ENCODE peak calls at places on chromosomes 3 and 15, in six cellular contexts. One of them, this sample, is unnamed.

GRCh38 chr3:64010199-64010598 is 13.1 kb downstream of the PSMD6 start:
- DNase-seq in spleen: no peak
- DNase-seq in A549: no peak
- DNase-seq in uterus: no peak
- DNase-seq in K562: no peak
- DNase-seq in NB4: no peak
- DNase-seq in this sample: no peak

GRCh38 chr3:79491029-79491634 is 276.7 kb downstream of the ROBO1 start:
- DNase-seq in spleen: no peak
- DNase-seq in A549: no peak
- DNase-seq in uterus: no peak
- DNase-seq in K562: no peak
- DNase-seq in NB4: no peak
- DNase-seq in this sample: no peak

GRCh38 chr3:1118074-1118473 is 25.2 kb downstream of the CNTN6 start:
- DNase-seq in spleen: no peak
- DNase-seq in A549: no peak
- DNase-seq in uterus: no peak
- DNase-seq in K562: no peak
- DNase-seq in NB4: no peak
- DNase-seq in this sample: no peak

GRCh38 chr15:60583946-60584345 is 105.0 kb upstream of the ICE2 start:
- DNase-seq in spleen: no peak
- DNase-seq in A549: no peak
- DNase-seq in uterus: no peak
- DNase-seq in K562: no peak
- DNase-seq in NB4: no peak
- DNase-seq in this sample: no peak

GRCh38 chr3:43923101-43923979 is 232.6 kb downstream of the ABHD5 start:
- DNase-seq in spleen: no peak
- DNase-seq in A549: no peak
- DNase-seq in uterus: no peak
- DNase-seq in K562: no peak
- DNase-seq in NB4: no peak
- DNase-seq in this sample: no peak

GRCh38 chr3:39910828-39911464 is 101.5 kb downstream of the MYRIP start:
- DNase-seq in spleen: no peak
- DNase-seq in A549: no peak
- DNase-seq in uterus: no peak
- DNase-seq in K562: no peak
- DNase-seq in NB4: no peak
- DNase-seq in this sample: no peak

GRCh38 chr15:40891810-40892448 is 2.3 kb upstream of the VPS18 start:
- DNase-seq in spleen: no peak
- DNase-seq in A549: no peak
- DNase-seq in uterus: no peak
- DNase-seq in K562: peak; percentile 46
- DNase-seq in NB4: peak; percentile 63
- DNase-seq in this sample: peak; percentile 50

GRCh38 chr15:29131336-29132109 is 138.1 kb downstream of the NSMCE3 start:
- DNase-seq in spleen: peak; percentile 52
- DNase-seq in A549: no peak
- DNase-seq in uterus: no peak
- DNase-seq in K562: no peak
- DNase-seq in NB4: peak; percentile 27
- DNase-seq in this sample: no peak

GRCh38 chr3:10173926-10174435 is 9.3 kb downstream of the IRAK2 start:
- DNase-seq in spleen: no peak
- DNase-seq in A549: peak; percentile 62
- DNase-seq in uterus: peak; percentile 65
- DNase-seq in K562: peak; percentile 61
- DNase-seq in NB4: peak; percentile 54
- DNase-seq in this sample: no peak

GRCh38 chr3:188179006-188179966 is 25.3 kb downstream of the LPP start:
- DNase-seq in spleen: no peak
- DNase-seq in A549: no peak
- DNase-seq in uterus: peak; percentile 55
- DNase-seq in K562: no peak
- DNase-seq in NB4: no peak
- DNase-seq in this sample: no peak

GRCh38 chr15:67444100-67444499 is 76.8 kb upstream of the C15orf61 start:
- DNase-seq in spleen: no peak
- DNase-seq in A549: no peak
- DNase-seq in uterus: no peak
- DNase-seq in K562: no peak
- DNase-seq in NB4: no peak
- DNase-seq in this sample: no peak

GRCh38 chr15:70100495-70101331 is 3.0 kb upstream of the TLE3 start:
- DNase-seq in spleen: peak; percentile 94
- DNase-seq in A549: peak; percentile 58
- DNase-seq in uterus: peak; percentile 54
- DNase-seq in K562: peak; percentile 45
- DNase-seq in NB4: peak; percentile 85
- DNase-seq in this sample: peak; percentile 76

GRCh38 chr3:61134532-61134931 is 116.7 kb downstream of the FHIT start:
- DNase-seq in spleen: no peak
- DNase-seq in A549: no peak
- DNase-seq in uterus: no peak
- DNase-seq in K562: no peak
- DNase-seq in NB4: peak; percentile 2
- DNase-seq in this sample: no peak

GRCh38 chr3:13706451-13706850 is 157.5 kb downstream of the FBLN2 start:
- DNase-seq in spleen: peak; percentile 41
- DNase-seq in A549: no peak
- DNase-seq in uterus: no peak
- DNase-seq in K562: no peak
- DNase-seq in NB4: no peak
- DNase-seq in this sample: no peak

GRCh38 chr3:113585720-113586119 is 53.4 kb downstream of the SIDT1 start:
- DNase-seq in spleen: no peak
- DNase-seq in A549: no peak
- DNase-seq in uterus: no peak
- DNase-seq in K562: no peak
- DNase-seq in NB4: no peak
- DNase-seq in this sample: no peak

GRCh38 chr3:71092665-71093064 is 490.9 kb downstream of the FOXP1 start:
- DNase-seq in spleen: no peak
- DNase-seq in A549: no peak
- DNase-seq in uterus: no peak
- DNase-seq in K562: no peak
- DNase-seq in NB4: no peak
- DNase-seq in this sample: no peak

GRCh38 chr3:156216852-156217251 is 96.5 kb downstream of the KCNAB1 start:
- DNase-seq in spleen: no peak
- DNase-seq in A549: no peak
- DNase-seq in uterus: no peak
- DNase-seq in K562: no peak
- DNase-seq in NB4: no peak
- DNase-seq in this sample: no peak

GRCh38 chr3:107643038-107643883 is 120.5 kb downstream of the BBX start:
- DNase-seq in spleen: no peak
- DNase-seq in A549: no peak
- DNase-seq in uterus: no peak
- DNase-seq in K562: peak; percentile 3
- DNase-seq in NB4: peak; percentile 14
- DNase-seq in this sample: peak; percentile 6

GRCh38 chr3:171328419-171329082 is 131.7 kb downstream of the TNIK start:
- DNase-seq in spleen: peak; percentile 75
- DNase-seq in A549: no peak
- DNase-seq in uterus: no peak
- DNase-seq in K562: peak; percentile 35
- DNase-seq in NB4: peak; percentile 78
- DNase-seq in this sample: peak; percentile 74

GRCh38 chr3:119301662-119302061 is 7.5 kb downstream of the ARHGAP31 start:
- DNase-seq in spleen: no peak
- DNase-seq in A549: no peak
- DNase-seq in uterus: no peak
- DNase-seq in K562: no peak
- DNase-seq in NB4: peak; percentile 25
- DNase-seq in this sample: no peak

GRCh38 chr3:50241163-50241562 is 5.2 kb downstream of the GNAI2 start:
- DNase-seq in spleen: no peak
- DNase-seq in A549: no peak
- DNase-seq in uterus: no peak
- DNase-seq in K562: no peak
- DNase-seq in NB4: no peak
- DNase-seq in this sample: no peak

DNA sequence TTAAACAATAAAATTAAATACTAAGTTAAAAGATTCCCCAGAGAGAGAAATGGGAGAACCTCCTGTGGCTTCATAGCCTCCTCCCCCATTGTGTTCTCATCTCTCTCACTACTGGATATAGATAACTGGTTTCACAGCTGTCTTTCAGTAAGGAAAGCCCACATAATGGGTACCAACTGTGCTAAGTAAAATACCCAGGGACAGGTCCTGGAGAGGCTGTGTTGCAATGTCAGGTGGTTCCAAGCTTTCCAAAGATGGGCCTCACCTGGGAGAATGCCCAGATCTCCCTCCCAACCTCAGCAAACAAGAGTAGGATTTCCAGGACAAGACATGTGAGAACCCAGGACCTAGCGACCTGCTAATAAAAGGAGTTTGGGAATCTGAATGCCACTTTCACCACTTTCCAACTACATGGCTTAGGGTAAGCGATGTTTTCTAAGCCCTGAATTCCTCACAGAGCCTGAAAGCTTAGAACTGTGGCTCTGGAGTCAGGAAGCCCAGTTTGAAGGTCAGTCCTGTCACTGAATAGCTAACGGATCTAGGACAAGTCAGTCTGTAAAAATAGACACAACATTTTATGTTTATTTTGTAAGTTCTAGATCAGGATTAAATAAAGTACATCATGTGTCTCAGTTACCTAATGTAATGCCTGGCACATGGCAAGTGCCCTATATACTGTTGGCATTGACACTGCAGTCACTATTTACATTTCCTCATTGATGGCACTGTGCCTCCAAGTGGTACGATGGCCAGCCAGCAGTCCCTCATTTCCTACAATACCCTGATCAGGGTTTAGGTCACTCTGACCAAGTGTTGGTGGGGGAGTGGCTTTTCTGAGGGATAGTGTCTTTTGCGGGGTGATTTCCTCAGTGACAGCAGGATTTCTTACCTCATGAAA is 11.9 kb downstream of the CERS3 start:
- DNase-seq in spleen: no peak
- DNase-seq in A549: no peak
- DNase-seq in uterus: peak; percentile 61
- DNase-seq in K562: no peak
- DNase-seq in NB4: peak; percentile 31
- DNase-seq in this sample: no peak
- TF ChIP-seq POLR2A in spleen: no peak
- TF ChIP-seq POLR2A in A549: no peak
- TF ChIP-seq POLR2A in uterus: no peak
- TF ChIP-seq POLR2A in K562: no peak
- TF ChIP-seq POLR2A in NB4: no peak
- TF ChIP-seq POLR2A in this sample: no peak

GRCh38 chr15:76987276-76987675 is 7.7 kb upstream of the PSTPIP1 start:
- DNase-seq in spleen: no peak
- DNase-seq in A549: no peak
- DNase-seq in uterus: no peak
- DNase-seq in K562: no peak
- DNase-seq in NB4: no peak
- DNase-seq in this sample: no peak

GRCh38 chr15:76986743-76987142 is 8.2 kb upstream of the PSTPIP1 start:
- DNase-seq in spleen: no peak
- DNase-seq in A549: no peak
- DNase-seq in uterus: no peak
- DNase-seq in K562: no peak
- DNase-seq in NB4: peak; percentile 52
- DNase-seq in this sample: no peak

GRCh38 chr15:76991048-76991447 is 3.9 kb upstream of the PSTPIP1 start:
- DNase-seq in spleen: peak; percentile 79
- DNase-seq in A549: no peak
- DNase-seq in uterus: no peak
- DNase-seq in K562: no peak
- DNase-seq in NB4: peak; percentile 89
- DNase-seq in this sample: no peak

GRCh38 chr15:76988874-76989780 is 5.8 kb upstream of the PSTPIP1 start:
- DNase-seq in spleen: peak; percentile 67
- DNase-seq in A549: no peak
- DNase-seq in uterus: no peak
- DNase-seq in K562: no peak
- DNase-seq in NB4: peak; percentile 61
- DNase-seq in this sample: no peak

DNA sequence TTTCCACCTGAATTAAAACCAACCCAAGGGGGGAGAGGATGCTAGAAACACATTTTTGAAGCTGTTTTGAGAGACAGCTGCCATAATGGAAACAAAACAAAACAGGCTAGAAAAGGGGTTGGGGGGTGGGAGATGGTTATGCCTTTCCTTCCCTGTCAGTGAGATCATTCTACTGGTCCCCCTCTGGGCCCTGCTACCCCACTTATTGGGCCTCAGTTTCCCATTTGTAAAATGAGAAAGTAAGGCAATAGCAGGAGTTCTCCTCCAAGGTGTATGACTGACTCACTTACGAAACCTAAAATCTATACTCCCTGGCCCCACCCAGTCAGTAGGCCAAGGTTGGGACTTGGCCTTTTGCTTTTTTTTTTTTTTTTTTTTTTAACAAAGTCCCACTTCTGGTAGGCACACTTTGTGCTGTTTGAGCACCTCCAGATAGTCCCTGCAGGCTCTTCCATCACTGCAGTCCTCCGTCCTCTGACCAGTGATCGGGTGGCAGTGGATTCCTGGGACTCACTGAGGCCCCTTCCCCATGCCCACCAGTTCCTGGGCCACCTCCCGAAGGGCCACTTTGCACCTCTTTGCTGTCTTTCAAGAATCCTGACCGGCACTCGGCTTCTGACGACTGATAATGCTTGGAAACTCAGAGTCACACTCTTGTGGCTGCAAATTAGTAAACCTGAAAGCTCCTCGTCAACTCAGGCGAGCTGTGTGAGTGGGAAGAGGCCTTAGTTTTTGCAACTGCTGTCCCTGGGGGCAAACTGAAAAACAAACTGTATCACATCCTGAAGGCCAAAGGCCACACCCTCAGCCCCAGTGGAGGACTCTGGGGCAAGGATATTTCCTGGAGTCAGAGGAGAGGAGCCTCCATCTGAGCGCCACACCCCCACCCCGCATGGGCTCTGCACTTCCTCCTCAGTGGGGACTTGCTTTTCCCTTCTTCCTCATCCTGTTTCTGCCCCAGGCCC is 6.7 kb upstream of the PSTPIP1 start:
- DNase-seq in spleen: peak; percentile 89
- DNase-seq in A549: no peak
- DNase-seq in uterus: no peak
- DNase-seq in K562: peak; percentile 52
- DNase-seq in NB4: peak; percentile 99
- DNase-seq in this sample: no peak
- TF ChIP-seq POLR2A in spleen: no peak
- TF ChIP-seq POLR2A in A549: no peak
- TF ChIP-seq POLR2A in uterus: no peak
- TF ChIP-seq POLR2A in K562: no peak
- TF ChIP-seq POLR2A in NB4: peak; percentile 40
- TF ChIP-seq POLR2A in this sample: no peak

GRCh38 chr3:186790261-186790981 is 7.0 kb downstream of the EIF4A2 start:
- DNase-seq in spleen: no peak
- DNase-seq in A549: peak; percentile 23
- DNase-seq in uterus: no peak
- DNase-seq in K562: no peak
- DNase-seq in NB4: peak; percentile 64
- DNase-seq in this sample: peak; percentile 53
- TF ChIP-seq POLR2A in spleen: no peak
- TF ChIP-seq POLR2A in A549: no peak
- TF ChIP-seq POLR2A in uterus: no peak
- TF ChIP-seq POLR2A in K562: peak; percentile 92
- TF ChIP-seq POLR2A in NB4: peak; percentile 27
- TF ChIP-seq POLR2A in this sample: peak; percentile 74

GRCh38 chr15:83219026-83219425 is 11.4 kb upstream of the HDGFL3 start:
- DNase-seq in spleen: no peak
- DNase-seq in A549: no peak
- DNase-seq in uterus: no peak
- DNase-seq in K562: no peak
- DNase-seq in NB4: no peak
- DNase-seq in this sample: no peak
- TF ChIP-seq POLR2A in spleen: no peak
- TF ChIP-seq POLR2A in A549: no peak
- TF ChIP-seq POLR2A in uterus: no peak
- TF ChIP-seq POLR2A in K562: no peak
- TF ChIP-seq POLR2A in NB4: no peak
- TF ChIP-seq POLR2A in this sample: no peak

This sample was measured in erythroblast.